ENCODE peak calls at places on chromosomes 7 and 10, in six cellular contexts. P is adrenal gland, W is tibial artery, J is psoas muscle, X is stomach, R is PC-9. M is an unnamed sample. For H3K9me3 and H3K36me3, the result is how much of the 10 kb centered on the place peaks cover.

GRCh38 chr10:121681171-121681752 is 83.0 kb upstream of the FGFR2 start:
- DNase-seq in X (no peak), P (no peak), R (no peak), J (no peak), W (no peak), M (no peak)

GRCh38 chr7:47360301-47360900 is 221.5 kb downstream of the TNS3 start:
- DNase-seq in P (no peak), W (no peak), R (no peak), X (peak), J (no peak), M (no peak)

GRCh38 chr7:48832303-48832845 is 92.0 kb upstream of the CDC14C start:
- DNase-seq in P (no peak), X (no peak), W (no peak), R (no peak), J (no peak), M (no peak)

GRCh38 chr10:38094923-38095574 is 912 bp downstream of the ZNF37A start:
- DNase-seq in W (no peak), P (no peak), X (no peak), R (no peak), J (no peak), M (no peak)

GRCh38 chr10:121459765-121460453 is 138.3 kb downstream of the FGFR2 start:
- DNase-seq in P (no peak), J (no peak), W (peak), X (no peak), R (no peak), M (no peak)

GRCh38 chr7:25179771-25180591 is 48.3 kb downstream of the NPVF start:
- DNase-seq in R (no peak), W (peak), J (peak), X (peak), P (peak), M (peak)

GRCh38 chr10:49486738-49487137 is 52.2 kb downstream of the ERCC6 start:
- DNase-seq in J (no peak), P (no peak), X (no peak), W (no peak), R (no peak), M (no peak)

GRCh38 chr7:27193335-27194001 is 6.4 kb downstream of the HOXA13 start:
- DNase-seq in W (peak), R (no peak), X (no peak), J (no peak), P (peak), M (no peak)

GRCh38 chr10:86192686-86193085 is 173.9 kb downstream of the GRID1 start:
- DNase-seq in P (no peak), W (no peak), X (no peak), J (no peak), R (no peak), M (no peak)

GRCh38 chr10:35336084-35336831 is at the start of gene CCNY:
- DNase-seq in W (peak), X (peak), R (no peak), P (peak), J (peak), M (peak)

GRCh38 chr10:34107623-34108516 is 707.2 kb downstream of the PARD3 start:
- DNase-seq in J (no peak), P (no peak), W (no peak), R (no peak), X (no peak), M (no peak)

GRCh38 chr7:32648408-32649156 is 153.3 kb downstream of the AVL9 start:
- DNase-seq in R (no peak), J (no peak), X (no peak), W (no peak), P (no peak), M (no peak)

GRCh38 chr7:13017325-13017853 is 330.0 kb downstream of the ARL4A start:
- DNase-seq in J (no peak), P (no peak), W (no peak), X (no peak), R (peak), M (no peak)

GRCh38 chr7:79709574-79710409 is 256.3 kb upstream of the MAGI2 start:
- DNase-seq in P (no peak), X (no peak), R (peak), W (no peak), J (no peak), M (no peak)

GRCh38 chr10:127368937-127369336 is 172.5 kb upstream of the INSYN2A start:
- DNase-seq in R (no peak), W (no peak), J (no peak), X (no peak), P (no peak), M (no peak)

GRCh38 chr10:131841131-131841661 is 59.6 kb upstream of the PPP2R2D start:
- DNase-seq in X (no peak), R (no peak), J (no peak), W (peak), P (no peak), M (no peak)

GRCh38 chr10:44804661-44805060 is 106.5 kb upstream of the TMEM72 start:
- DNase-seq in J (no peak), P (no peak), X (no peak), W (no peak), R (no peak), M (no peak)

GRCh38 chr7:74105992-74106391 is 22.4 kb downstream of the LIMK1 start:
- DNase-seq in J (no peak), W (no peak), R (no peak), X (no peak), P (no peak), M (no peak)

GRCh38 chr7:138032775-138033174 is 30.9 kb upstream of the CREB3L2 start:
- DNase-seq in X (no peak), W (no peak), R (no peak), P (no peak), J (no peak), M (no peak)

GRCh38 chr10:63627881-63628296 is 106.7 kb downstream of the REEP3 start:
- DNase-seq in P (no peak), X (no peak), J (no peak), R (no peak), W (no peak), M (no peak)

GRCh38 chr7:1632506-1632905 is 37.6 kb upstream of the ELFN1 start:
- DNase-seq in J (no peak), P (no peak), R (no peak), X (no peak), W (no peak), M (no peak)

GRCh38 chr7:156793334-156793733 is 99.6 kb downstream of the LMBR1 start:
- DNase-seq in W (no peak), X (no peak), P (no peak), J (no peak), R (no peak), M (no peak)

GRCh38 chr7:50304911-50305621 is 550 bp downstream of the IKZF1 start:
- DNase-seq in J (no peak), W (no peak), P (no peak), X (no peak), R (no peak), M (no peak)

GRCh38 chr10:1267568-1267967 is 211.4 kb downstream of the WDR37 start:
- DNase-seq in R (no peak), J (no peak), W (peak), P (no peak), X (no peak), M (no peak)

GRCh38 chr7:16773884-16774283 is 20.3 kb downstream of the TSPAN13 start:
- DNase-seq in R (no peak), P (no peak), W (no peak), J (no peak), X (no peak), M (no peak)

GRCh38 chr10:85967594-85967993 is 399.0 kb downstream of the GRID1 start:
- DNase-seq in J (no peak), R (no peak), X (no peak), W (no peak), P (no peak), M (no peak)

GRCh38 chr10:3111626-3112220 is 44.4 kb downstream of the PFKP start:
- DNase-seq in R (no peak), P (peak), X (no peak), W (no peak), J (peak), M (no peak)

GRCh38 chr7:36777062-36777461 is 52.8 kb upstream of the AOAH start:
- DNase-seq in W (no peak), X (no peak), R (no peak), J (no peak), P (no peak), M (no peak)

GRCh38 chr7:131161103-131161502 is 166.6 kb upstream of the MKLN1 start:
- DNase-seq in R (no peak), J (no peak), P (no peak), X (no peak), W (no peak), M (no peak)

GRCh38 chr7:68694656-68695055 is 903.6 kb upstream of the AUTS2 start:
- DNase-seq in P (no peak), X (no peak), R (no peak), J (no peak), W (no peak), M (no peak)

GRCh38 chr7:96303105-96303685 is 18.7 kb downstream of the SLC25A13 start:
- DNase-seq in P (no peak), X (peak), W (no peak), R (peak), J (no peak), M (no peak)

GRCh38 chr7:100065452-100066186 is 15.9 kb downstream of the ZNF3 start:
- DNase-seq in P (no peak), J (no peak), X (no peak), W (no peak), R (no peak), M (no peak)

DNA sequence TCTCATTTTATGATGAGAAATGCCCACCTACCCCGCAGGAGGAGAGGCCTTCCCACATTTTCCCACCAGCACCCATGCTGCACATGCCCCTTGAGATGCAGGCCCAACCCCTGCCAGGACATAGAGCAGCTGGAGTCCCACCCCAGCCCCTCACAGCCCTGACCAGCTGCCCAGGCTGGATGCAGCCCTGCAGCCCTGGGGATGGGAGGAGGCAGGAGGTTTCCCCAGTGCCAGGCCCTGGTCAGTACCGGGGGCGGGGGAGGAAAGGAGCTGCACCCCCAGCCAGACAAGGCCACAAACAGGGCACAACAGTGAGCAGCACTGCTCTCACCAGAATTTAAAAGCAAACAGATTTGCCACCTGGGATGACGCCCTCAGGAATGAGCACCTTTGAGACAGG is 196.1 kb downstream of the PTPRN2 start:
- DNase-seq in X (no peak), P (no peak), W (no peak), J (no peak), R (no peak), M (no peak)
- H3K9me3 ChIP-seq in X (under half), P (under half), W (under half), J (under half), R (under half), M (under half)

GRCh38 chr7:129776397-129776792 is 164.9 kb downstream of the NRF1 start:
- DNase-seq in W (no peak), J (no peak), R (no peak), P (no peak), X (no peak), M (no peak)

GRCh38 chr7:129777195-129777844 is 165.8 kb downstream of the NRF1 start:
- DNase-seq in P (no peak), W (no peak), J (no peak), R (peak), X (no peak), M (no peak)

GRCh38 chr7:129774871-129775694 is 163.6 kb downstream of the NRF1 start:
- DNase-seq in W (no peak), P (no peak), X (no peak), R (peak), J (no peak), M (no peak)

GRCh38 chr7:129774359-129774758 is 162.8 kb downstream of the NRF1 start:
- DNase-seq in P (no peak), W (no peak), J (no peak), R (no peak), X (no peak), M (no peak)

GRCh38 chr7:129775695-129776396 is 164.3 kb downstream of the NRF1 start:
- DNase-seq in X (no peak), R (peak), J (no peak), P (no peak), W (no peak), M (no peak)
- H3K36me3 ChIP-seq in X (under half), R (under half), J (under half), P (under half), W (under half), M (under half)

DNA sequence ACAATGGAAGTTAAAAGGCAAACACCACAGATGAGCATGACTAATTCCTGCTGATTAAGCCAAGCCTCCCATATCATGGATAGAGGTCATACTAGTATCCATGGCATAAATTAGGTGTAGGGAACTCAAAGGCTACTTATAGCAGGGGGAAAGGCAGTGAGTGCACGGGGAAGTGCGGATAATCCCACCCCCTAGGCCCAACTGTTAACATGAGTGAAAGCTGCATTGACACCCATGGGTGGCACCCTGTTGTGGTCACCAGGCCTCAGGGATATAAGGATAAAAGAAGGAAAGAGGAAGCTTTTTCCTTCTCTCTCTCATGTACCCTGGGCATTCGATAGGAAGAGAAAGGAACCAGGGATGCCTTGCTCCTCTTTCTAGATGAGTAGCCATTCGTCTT is 161.9 kb downstream of the DGKB start:
- DNase-seq in R (no peak), X (no peak), W (no peak), J (no peak), P (no peak), M (no peak)
- H3K9me3 ChIP-seq in R (under half), X (under half), W (under half), J (under half), P (under half), M (under half)

GRCh38 chr10:46002916-46003693 is 27.3 kb downstream of the NCOA4 start:
- DNase-seq in P (no peak), X (no peak), R (no peak), W (no peak), J (no peak), M (no peak)
- H3K36me3 ChIP-seq in P (half or more), X (half or more), R (half or more), W (half or more), J (half or more), M (under half)

DNA sequence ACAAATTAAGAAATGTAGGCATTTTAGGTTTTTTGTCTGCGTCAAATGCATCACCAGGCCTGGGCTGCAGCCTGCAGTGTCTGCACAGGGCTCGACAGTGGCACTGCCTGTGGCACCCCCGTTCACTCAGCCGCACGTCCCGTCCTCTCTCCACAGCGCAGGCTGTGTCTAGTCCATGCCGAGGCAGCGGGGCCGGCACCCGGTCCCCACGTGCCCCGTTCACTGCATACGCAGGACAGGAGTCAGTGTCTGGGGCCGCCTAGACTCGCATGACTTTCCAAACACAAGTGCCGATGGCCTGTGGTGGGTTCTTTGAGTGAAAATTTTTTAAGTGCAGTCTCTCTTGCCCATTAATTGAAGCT is 446.4 kb downstream of the PTPRN2 start:
- DNase-seq in W (no peak), J (no peak), X (no peak), P (no peak), R (no peak), M (no peak)
- H3K9me3 ChIP-seq in W (under half), J (under half), X (under half), P (under half), R (under half), M (under half)

DNA sequence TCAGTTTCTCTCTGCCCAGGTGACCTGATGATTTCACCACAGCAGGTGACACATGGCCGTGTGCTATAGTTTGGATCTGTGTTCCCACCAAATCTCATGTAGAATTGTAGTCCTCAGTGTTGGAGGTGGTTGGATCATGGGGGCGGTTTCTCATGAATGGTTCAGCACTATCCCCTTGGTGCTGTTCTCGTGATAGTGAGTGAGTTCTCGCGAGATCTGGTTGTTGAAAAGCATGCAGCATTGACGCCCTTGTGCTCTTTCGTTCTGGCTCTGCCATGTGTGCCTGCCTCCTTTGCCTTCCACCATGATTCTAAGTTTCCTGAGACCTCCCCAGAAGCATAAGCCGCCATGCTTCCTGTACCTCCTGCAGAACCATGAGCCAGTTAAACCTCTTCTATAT is 85.2 kb upstream of the C1QL3 start:
- DNase-seq in W (no peak), J (no peak), X (no peak), P (no peak), R (no peak), M (no peak)
- H3K36me3 ChIP-seq in W (under half), J (under half), X (under half), P (under half), R (under half), M (under half)

DNA sequence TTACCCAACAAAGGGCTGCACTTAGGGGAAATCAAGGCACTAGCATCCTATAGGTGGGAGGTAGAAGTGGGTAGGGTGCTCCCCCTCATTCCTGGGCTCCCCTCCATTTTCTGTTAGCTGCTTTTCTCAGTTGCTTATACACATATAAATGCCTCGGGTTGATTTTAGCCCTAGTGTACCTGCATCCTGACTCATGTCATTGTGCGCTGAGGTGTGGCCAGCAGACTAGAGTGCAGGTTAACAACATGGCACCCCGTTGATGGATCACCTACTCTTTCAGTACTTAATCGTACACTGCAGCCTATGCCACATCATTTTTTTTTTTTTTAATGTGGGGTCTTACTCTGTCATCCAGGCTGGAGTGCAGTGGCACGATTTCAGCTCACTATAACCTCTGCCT is 144.0 kb upstream of the ITGB1 start:
- DNase-seq in W (no peak), J (no peak), P (no peak), R (no peak), X (no peak), M (no peak)
- H3K9me3 ChIP-seq in W (under half), J (under half), P (under half), R (under half), X (under half), M (under half)

GRCh38 chr10:5774987-5775386 is 38.2 kb downstream of the GDI2 start:
- DNase-seq in R (no peak), W (no peak), P (no peak), X (no peak), J (no peak), M (no peak)

GRCh38 chr10:5776150-5776880 is 36.9 kb downstream of the GDI2 start:
- DNase-seq in R (no peak), X (no peak), J (no peak), P (no peak), W (no peak), M (no peak)

GRCh38 chr10:5775705-5776104 is 37.5 kb downstream of the GDI2 start:
- DNase-seq in J (peak), W (no peak), P (no peak), R (no peak), X (peak), M (no peak)

GRCh38 chr10:5779753-5780152 is 33.5 kb downstream of the GDI2 start:
- DNase-seq in P (no peak), R (no peak), J (no peak), W (no peak), X (no peak), M (no peak)

GRCh38 chr10:5776881-5777197 is 36.4 kb downstream of the GDI2 start:
- DNase-seq in J (no peak), X (no peak), P (no peak), R (no peak), W (no peak), M (no peak)
- H3K36me3 ChIP-seq in J (under half), X (half or more), P (under half), R (under half), W (under half), M (under half)

DNA sequence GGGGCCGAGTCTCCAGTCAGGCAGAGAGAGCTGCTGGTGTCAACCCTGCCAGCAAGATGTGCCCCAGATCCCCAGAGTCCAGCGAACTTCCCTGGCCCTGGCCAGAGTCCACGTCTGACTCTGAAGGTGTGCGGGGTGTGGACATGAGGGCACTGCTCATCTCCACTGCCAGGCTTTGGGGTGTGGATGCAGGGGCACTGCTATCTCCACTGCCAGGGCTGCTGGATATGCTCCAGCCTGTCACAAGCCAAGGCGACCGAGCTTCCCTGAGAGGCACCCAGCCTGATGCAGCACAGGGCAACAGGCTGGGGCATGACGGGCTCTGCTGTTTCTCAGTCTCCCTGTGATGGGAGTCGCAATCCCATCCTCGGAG is 596.8 kb downstream of the PTPRN2 start:
- DNase-seq in J (no peak), X (no peak), W (peak), P (no peak), R (no peak), M (no peak)
- H3K9me3 ChIP-seq in J (under half), X (under half), W (under half), P (under half), R (under half), M (under half)

M was measured in lung.